ENCODE peak calls at places on chromosomes 16 and 17, in four cellular contexts. I, T, O and H are unnamed samples.

GRCh38 chr17:72724375-72724774 is 368.1 kb downstream of the SLC39A11 start:
- DNase-seq in I (no peak), T (no peak), O (no peak), H (no peak)

GRCh38 chr16:79004281-79004680 is 596.3 kb downstream of the MAF start:
- DNase-seq in I (no peak), T (no peak), O (no peak), H (no peak)

GRCh38 chr17:36931096-36931696 is 6.1 kb upstream of the LHX1 start:
- DNase-seq in I (no peak), T (no peak), O (no peak), H (no peak)

GRCh38 chr16:22162658-22163009 is 328 bp downstream of the SDR42E2 start:
- DNase-seq in I (no peak), T (no peak), O (no peak), H (no peak)

GRCh38 chr16:71961066-71962039 is 38.8 kb downstream of the PKD1L3 start:
- DNase-seq in I (peak; percentile 91), T (peak; percentile 52), O (peak; percentile 68), H (peak; percentile 89)

GRCh38 chr16:8660841-8661301 is 13.5 kb upstream of the ABAT start:
- DNase-seq in I (peak; percentile 71), T (no peak), O (peak; percentile 43), H (peak; percentile 94)

GRCh38 chr17:82917656-82918345 is 78.0 kb upstream of the ZNF750 start:
- DNase-seq in I (peak; percentile 23), T (no peak), O (peak; percentile 54), H (peak; percentile 71)

GRCh38 chr16:78748471-78748929 is 649.0 kb downstream of the WWOX start:
- DNase-seq in I (no peak), T (no peak), O (no peak), H (no peak)

GRCh38 chr16:17138801-17139200 is 332.0 kb downstream of the XYLT1 start:
- DNase-seq in I (no peak), T (no peak), O (peak; percentile 61), H (peak; percentile 78)

GRCh38 chr17:74737299-74738050 is 419 bp downstream of the RAB37 start:
- DNase-seq in I (peak; percentile 55), T (no peak), O (no peak), H (peak; percentile 92)

GRCh38 chr17:64084086-64084939 is 45.6 kb downstream of the ERN1 start:
- DNase-seq in I (peak; percentile 89), T (no peak), O (peak; percentile 60), H (peak; percentile 49)
- TF ChIP-seq JUNB in I (no peak), T (no peak), O (no peak), H (no peak)

GRCh38 chr16:57577214-57577613 is 34.8 kb downstream of the ADGRG5 start:
- DNase-seq in I (no peak), T (no peak), O (no peak), H (no peak)
- H2AFZ ChIP-seq in I (no peak overlapping the region), T (no peak overlapping the region), O (no peak overlapping the region), H (no peak overlapping the region)

DNA sequence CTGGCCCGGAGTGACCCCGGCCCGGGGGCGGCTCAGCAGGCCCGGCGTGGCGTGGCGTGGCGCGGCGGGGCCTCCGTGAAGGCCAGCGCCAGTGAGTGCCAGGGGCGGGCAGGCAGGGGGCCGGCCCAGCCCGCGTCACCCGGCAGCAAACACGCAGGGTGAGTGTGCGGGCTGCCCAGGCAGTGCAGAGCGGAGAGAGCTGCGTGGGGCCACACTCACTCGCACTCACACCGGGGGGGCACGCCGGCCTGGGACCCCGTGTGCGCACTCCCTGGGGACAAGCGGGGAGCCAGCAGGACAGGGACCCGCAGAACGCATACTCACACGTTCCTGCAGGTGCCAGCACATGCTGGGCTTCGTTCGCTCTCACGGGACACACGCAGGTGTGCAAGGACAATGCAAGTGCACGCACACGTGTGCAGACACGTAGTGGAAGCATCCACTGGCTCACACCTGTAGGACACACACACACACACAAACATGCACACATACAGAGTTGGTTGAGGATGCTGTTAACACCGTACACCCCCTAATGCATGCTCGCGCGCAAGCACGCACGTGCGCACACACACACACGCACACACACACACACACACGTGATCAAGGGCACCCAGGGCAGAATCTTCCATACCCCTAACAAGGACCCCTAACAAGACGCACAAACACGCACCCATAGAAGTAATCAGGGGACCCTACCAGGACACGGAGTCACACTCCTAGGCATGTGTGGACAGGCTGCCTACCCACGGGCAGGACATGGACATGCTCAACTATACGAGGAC is 7.7 kb downstream of the USP6 start:
- DNase-seq in I (no peak), T (no peak), O (no peak), H (no peak)
- H3K4me3 ChIP-seq in I (no peak overlapping the region), T (no peak overlapping the region), O (no peak overlapping the region), H (peak overlapping the region; percentile 72)

GRCh38 chr17:8144401-8145295 is 7.6 kb downstream of the PER1 start:
- DNase-seq in I (no peak), T (no peak), O (no peak), H (no peak)
- TF ChIP-seq JUNB in I (no peak), T (no peak), O (no peak), H (no peak)

DNA sequence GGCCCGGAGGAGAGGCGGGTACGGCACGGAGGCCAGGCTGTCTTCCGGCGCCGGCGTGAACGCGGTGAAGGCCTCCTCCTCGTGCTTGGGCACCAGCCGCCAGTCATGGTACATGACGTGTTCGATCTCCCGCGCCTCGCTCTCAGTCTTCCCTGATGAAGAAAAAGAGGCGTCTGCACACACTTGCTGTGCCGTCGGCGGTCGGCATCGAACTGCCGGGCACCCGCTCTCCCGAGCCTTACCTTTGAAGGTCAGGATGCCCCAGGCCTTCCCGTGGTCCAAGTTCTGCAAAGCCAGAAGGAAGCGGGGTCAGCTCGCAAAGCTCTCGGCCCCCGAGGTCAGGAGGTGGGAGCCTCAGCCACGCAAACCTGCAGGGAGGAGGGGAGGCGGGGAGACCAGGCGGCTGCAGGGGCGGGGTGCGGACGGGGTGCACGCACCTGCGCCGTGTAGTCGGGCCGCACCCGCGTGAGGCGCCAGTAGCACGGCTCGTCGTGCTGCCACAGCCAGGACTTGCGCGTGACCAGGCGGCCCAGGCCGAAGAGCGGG is at the start of gene EME2:
- DNase-seq in I (peak; percentile 16), T (no peak), O (peak; percentile 72), H (no peak)
- H2AFZ ChIP-seq in I (no peak within 1 kb of the TSS), T (peak within 1 kb of the TSS; percentile 81), O (peak within 1 kb of the TSS; percentile 81), H (peak within 1 kb of the TSS; percentile 52)

GRCh38 chr17:48717367-48718161 is 4.8 kb downstream of the PRAC1 start:
- DNase-seq in I (no peak), T (no peak), O (no peak), H (no peak)

GRCh38 chr17:48718162-48718780 is 4.0 kb downstream of the PRAC1 start:
- DNase-seq in I (no peak), T (no peak), O (no peak), H (peak; percentile 69)

GRCh38 chr17:48719642-48720262 is 2.6 kb downstream of the PRAC1 start:
- DNase-seq in I (no peak), T (no peak), O (no peak), H (peak; percentile 95)

GRCh38 chr17:48720263-48721008 is 1.9 kb downstream of the PRAC1 start:
- DNase-seq in I (no peak), T (no peak), O (no peak), H (no peak)

DNA sequence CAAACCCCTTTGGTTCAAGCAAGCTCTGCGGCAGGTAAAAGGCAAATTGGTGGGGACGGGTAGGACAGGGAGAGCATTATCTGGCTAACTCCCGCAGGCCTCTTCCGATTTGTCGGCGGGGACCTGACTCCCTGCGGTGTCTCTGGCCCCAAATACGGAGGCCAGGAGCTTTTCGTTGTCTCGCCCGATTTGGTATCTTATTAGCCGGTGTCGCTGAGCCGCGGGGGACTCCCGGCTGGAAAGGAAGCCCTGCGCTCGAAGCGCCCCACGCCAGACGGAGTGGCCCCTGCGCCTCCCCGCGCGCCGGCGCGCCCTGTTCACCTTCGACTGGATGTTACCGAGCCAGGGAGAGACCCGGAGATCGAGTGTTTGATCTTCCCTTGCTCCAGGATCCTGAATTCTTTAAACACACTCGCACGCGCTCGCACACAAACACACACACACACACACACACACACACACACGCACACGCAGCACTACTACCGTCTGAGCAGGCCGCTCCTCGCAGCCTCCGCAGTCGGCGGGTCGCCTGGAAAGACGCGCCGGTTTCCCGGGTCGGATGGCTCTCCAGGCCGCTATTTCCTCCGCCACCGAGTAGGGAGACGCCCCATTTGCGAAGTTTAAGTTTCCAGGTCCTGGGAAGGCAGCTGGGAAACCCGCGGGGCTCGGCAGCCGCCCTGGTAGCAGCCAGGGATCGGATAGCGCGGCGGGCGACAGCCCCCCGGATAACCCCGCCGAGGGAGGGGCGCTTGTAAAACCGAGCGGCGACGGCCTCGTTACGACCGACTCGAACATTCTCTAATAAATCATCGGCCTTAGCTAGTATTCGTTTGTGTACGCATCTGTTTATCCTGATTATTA is 3.3 kb downstream of the PRAC1 start:
- DNase-seq in I (no peak), T (no peak), O (no peak), H (peak; percentile 73)
- H3K4me3 ChIP-seq in I (no peak overlapping the region), T (no peak overlapping the region), O (no peak overlapping the region), H (peak overlapping the region; percentile 57)

GRCh38 chr17:42387663-42388380 is 420 bp downstream of the STAT3 start:
- DNase-seq in I (no peak), T (no peak), O (peak; percentile 42), H (peak; percentile 78)
- TF ChIP-seq JUNB in I (no peak), T (no peak), O (no peak), H (no peak)

GRCh38 chr17:17206913-17207368 is 808 bp upstream of the PLD6 start:
- DNase-seq in I (no peak), T (no peak), O (no peak), H (no peak)
- H2AFZ ChIP-seq in I (no peak overlapping the region), T (peak overlapping the region; percentile 49), O (peak overlapping the region; percentile 94), H (no peak overlapping the region)

GRCh38 chr16:1621851-1622250 is 9.7 kb downstream of the CRAMP1 start:
- DNase-seq in I (no peak), T (no peak), O (no peak), H (no peak)

GRCh38 chr16:1614226-1615102 is 2.3 kb downstream of the CRAMP1 start:
- DNase-seq in I (no peak), T (no peak), O (peak; percentile 69), H (peak; percentile 65)

GRCh38 chr16:1615761-1616160 is 3.6 kb downstream of the CRAMP1 start:
- DNase-seq in I (no peak), T (no peak), O (no peak), H (no peak)

GRCh38 chr16:1619976-1620375 is 7.8 kb downstream of the CRAMP1 start:
- DNase-seq in I (no peak), T (no peak), O (no peak), H (no peak)

DNA sequence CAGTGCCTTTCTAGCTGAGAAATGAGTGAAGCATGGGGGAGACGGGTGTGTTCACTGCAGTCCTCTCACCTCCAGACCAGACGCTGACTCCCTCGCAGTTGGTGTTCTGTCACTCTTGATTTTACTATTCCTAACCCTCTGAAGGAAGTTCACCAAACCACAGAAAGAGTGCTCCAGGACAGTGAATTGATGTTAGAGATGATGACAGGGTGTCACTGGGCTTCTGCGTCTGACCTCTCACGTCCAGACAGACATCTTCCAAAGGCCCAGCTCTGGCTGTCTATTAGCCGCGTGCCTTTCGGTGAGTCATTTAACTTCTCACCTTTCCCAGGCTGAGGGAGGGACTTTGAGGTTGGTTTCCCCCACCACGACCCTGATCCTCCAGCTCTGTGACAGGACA is 8.2 kb downstream of the CRAMP1 start:
- DNase-seq in I (no peak), T (no peak), O (no peak), H (no peak)
- H3K4me3 ChIP-seq in I (no peak overlapping the region), T (no peak overlapping the region), O (no peak overlapping the region), H (no peak overlapping the region)